ENCODE peak calls at places on chromosomes 13 and 19, in ten cellular contexts. B is caudate nucleus; E is iPS-NIHi11; T is 8988T; A is stimulated activated CD4-positive, alpha-beta T cell treated with anti-CD3 and anti-CD28 coated beads, Interleukin-4, amount 100 ng/mL, for 4 hours; L is NCI-H345; W is GM10248; M is AG09319; P is Right ventricle myocardium inferior; H is activated CD8-positive, alpha-beta T cell treated with anti-CD3 and anti-CD28 coated beads, Interleukin-2, amount 10 ng/mL, durations not matched to agents 7 days and 5 days. X is an unnamed sample.

GRCh38 chr13:80037505-80037888 is 303.4 kb downstream of the SPRY2 start:
- DNase-seq in B (no peak), E (no peak), T (no peak), A (no peak), L (no peak), W (no peak), M (peak; percentile 49), P (no peak), H (no peak), X (peak; percentile 94)

GRCh38 chr13:113592571-113592970 is 8.0 kb downstream of the TFDP1 start:
- DNase-seq in B (no peak), E (peak; percentile 1), T (no peak), A (no peak), L (no peak), W (no peak), M (no peak), P (no peak), H (no peak), X (no peak)

GRCh38 chr13:97113231-97114001 is 108.7 kb upstream of the MBNL2 start:
- DNase-seq in B (no peak), E (no peak), T (no peak), A (no peak), L (peak; percentile 51), W (no peak), M (no peak), P (no peak), H (no peak), X (no peak)

GRCh38 chr13:99277629-99278028 is 19.4 kb upstream of the GPR18 start:
- DNase-seq in B (no peak), E (no peak), T (no peak), A (no peak), L (no peak), W (no peak), M (no peak), P (no peak), H (no peak), X (no peak)

GRCh38 chr13:113500530-113501265 is 10.2 kb upstream of the DCUN1D2 start:
- DNase-seq in B (no peak), E (no peak), T (no peak), A (no peak), L (no peak), W (no peak), M (no peak), P (no peak), H (no peak), X (no peak)

GRCh38 chr19:41323023-41323422 is 13.1 kb downstream of the CCDC97 start:
- DNase-seq in B (no peak), E (no peak), T (no peak), A (no peak), L (no peak), W (no peak), M (no peak), P (no peak), H (no peak), X (no peak)

GRCh38 chr19:947707-948533 is 22.1 kb downstream of the ARID3A start:
- DNase-seq in B (no peak), E (no peak), T (no peak), A (no peak), L (no peak), W (peak; percentile 91), M (no peak), P (peak; percentile 90), H (no peak), X (no peak)

GRCh38 chr19:39797083-39797482 is 18.4 kb downstream of the LEUTX start:
- DNase-seq in B (no peak), E (no peak), T (no peak), A (no peak), L (no peak), W (no peak), M (no peak), P (no peak), H (no peak), X (no peak)

GRCh38 chr13:83881917-83882625 is at the start of gene SLITRK1:
- DNase-seq in B (peak; percentile 45), E (peak; percentile 76), T (no peak), A (no peak), L (peak; percentile 60), W (peak; percentile 18), M (peak; percentile 11), P (no peak), H (peak; percentile 49), X (no peak)

GRCh38 chr19:55614711-55615552 is 9.4 kb downstream of the ZNF784 start:
- DNase-seq in B (no peak), E (peak; percentile 21), T (no peak), A (no peak), L (no peak), W (no peak), M (no peak), P (no peak), H (no peak), X (no peak)

GRCh38 chr13:21341637-21342422 is 117.3 kb downstream of the ZDHHC20 start:
- DNase-seq in B (no peak), E (no peak), T (no peak), A (no peak), L (no peak), W (no peak), M (no peak), P (no peak), H (no peak), X (no peak)

GRCh38 chr19:33751386-33751770 is 45.3 kb upstream of the KCTD15 start:
- DNase-seq in B (no peak), E (no peak), T (no peak), A (no peak), L (no peak), W (no peak), M (no peak), P (no peak), H (no peak), X (no peak)

GRCh38 chr19:50658438-50659317 is 9.4 kb downstream of the C19orf81 start:
- DNase-seq in B (peak; percentile 66), E (peak; percentile 95), T (no peak), A (peak; percentile 63), L (no peak), W (peak; percentile 78), M (no peak), P (peak; percentile 76), H (peak; percentile 67), X (peak; percentile 93)

GRCh38 chr13:61029064-61029463 is 386.6 kb downstream of the PCDH20 start:
- DNase-seq in B (no peak), E (peak; percentile 34), T (no peak), A (no peak), L (peak; percentile 54), W (no peak), M (no peak), P (no peak), H (no peak), X (peak; percentile 3)